ENCODE peak calls at places on chromosome 7, in nine cellular contexts. B, W, V, M, G, A, Z, O and P are unnamed samples.

GRCh38 chr7:155797262-155798250 is 14.7 kb downstream of the SHH start:
- DNase-seq in O (no peak), G (no peak), W (no peak), Z (no peak), A (no peak), M (peak), V (no peak), B (no peak), P (no peak)

GRCh38 chr7:107355616-107356015 is 114.2 kb upstream of the GPR22 start:
- DNase-seq in G (no peak), A (no peak), W (no peak), M (no peak), O (no peak), B (peak), Z (no peak), V (no peak), P (no peak)

GRCh38 chr7:142188846-142189245 is 69.0 kb downstream of the PRSS58 start:
- DNase-seq in Z (no peak), W (no peak), B (no peak), O (no peak), M (no peak), G (no peak), V (no peak), A (no peak), P (peak)

GRCh38 chr7:26618898-26619297 is 245.5 kb downstream of the SKAP2 start:
- DNase-seq in G (peak), A (no peak), W (no peak), Z (no peak), V (peak), O (no peak), M (no peak), B (no peak), P (no peak)

GRCh38 chr7:36448781-36449379 is 59.2 kb downstream of the ANLN start:
- DNase-seq in Z (no peak), A (no peak), V (no peak), G (no peak), M (no peak), B (peak), O (no peak), W (no peak), P (no peak)

GRCh38 chr7:35694161-35694783 is 663 bp downstream of the HERPUD2 start:
- DNase-seq in Z (no peak), B (no peak), G (peak), A (peak), V (peak), W (peak), O (no peak), M (no peak), P (peak)

GRCh38 chr7:153422291-153423189 is 629.7 kb upstream of the DPP6 start:
- DNase-seq in A (no peak), W (no peak), M (no peak), G (no peak), B (no peak), V (no peak), O (no peak), Z (no peak), P (no peak)

GRCh38 chr7:93921607-93922446 is at the start of gene GNG11:
- DNase-seq in G (peak), B (peak), M (peak), A (peak), V (no peak), Z (peak), W (peak), O (peak), P (peak)

GRCh38 chr7:19519443-19519977 is 189.3 kb downstream of the POLR1F start:
- DNase-seq in A (no peak), V (peak), O (no peak), W (no peak), B (no peak), G (peak), Z (no peak), M (no peak), P (peak)

GRCh38 chr7:116211006-116211912 is 920 bp downstream of the TES start:
- DNase-seq in W (peak), B (peak), A (peak), V (peak), M (peak), G (peak), O (peak), Z (peak), P (peak)

GRCh38 chr7:111475959-111476358 is 86.3 kb downstream of the IMMP2L start:
- DNase-seq in W (no peak), G (no peak), Z (no peak), B (no peak), O (no peak), M (no peak), V (no peak), A (no peak), P (no peak)

GRCh38 chr7:100003711-100004661 is 11.4 kb upstream of the ZKSCAN1 start:
- DNase-seq in M (no peak), V (peak), G (peak), W (no peak), B (no peak), Z (no peak), A (no peak), O (no peak), P (peak)

GRCh38 chr7:26686448-26686981 is 177.9 kb downstream of the SKAP2 start:
- DNase-seq in A (no peak), V (peak), W (no peak), B (no peak), G (peak), O (peak), M (no peak), Z (no peak), P (peak)

GRCh38 chr7:71718563-71718962 is 586.6 kb downstream of the GALNT17 start:
- DNase-seq in M (no peak), Z (no peak), B (no peak), V (no peak), W (no peak), G (no peak), O (no peak), A (no peak), P (no peak)

GRCh38 chr7:87119581-87119980 is 32.7 kb upstream of the DMTF1 start:
- DNase-seq in M (no peak), Z (no peak), W (no peak), V (no peak), B (no peak), G (no peak), O (no peak), A (no peak), P (no peak)

GRCh38 chr7:101943889-101944605 is 126.6 kb downstream of the CUX1 start:
- DNase-seq in A (peak), Z (no peak), W (no peak), V (no peak), G (no peak), B (no peak), O (no peak), M (no peak), P (no peak)

GRCh38 chr7:101018271-101019167 is 1.4 kb upstream of the MUC17 start:
- DNase-seq in M (no peak), W (peak), G (no peak), O (peak), V (no peak), Z (no peak), B (no peak), A (no peak), P (no peak)

GRCh38 chr7:139453673-139454321 is 29.7 kb downstream of the KLRG2 start:
- DNase-seq in O (no peak), B (no peak), A (no peak), Z (no peak), M (no peak), W (no peak), V (no peak), G (no peak), P (no peak)

GRCh38 chr7:105815580-105815979 is 60.8 kb downstream of the ATXN7L1 start:
- DNase-seq in B (no peak), O (no peak), G (no peak), A (no peak), V (no peak), M (no peak), Z (no peak), W (no peak), P (no peak)